ENCODE peak calls at places on chromosomes 7 and 10, in nine cellular contexts. One of them, this sample, is unnamed.
A peak's percentile ranks its signal among the peaks of the same experiment; 100 is the strongest.

GRCh38 chr10:71970331-71970730 is 6.1 kb downstream of the CHST3 start:
- DNase-seq in fibroblast of mammary gland: no peak
- DNase-seq in astrocyte of the spinal cord: peak; percentile 37
- DNase-seq in lower lobe of right lung: peak; percentile 60
- DNase-seq in heart left ventricle: no peak
- DNase-seq in heart right ventricle: no peak
- DNase-seq in kidney epithelial cell: no peak
- DNase-seq in lower leg skin: no peak
- DNase-seq in thoracic aorta: no peak
- DNase-seq in this sample: no peak

GRCh38 chr7:38600746-38601145 is 30.4 kb downstream of the AMPH start:
- DNase-seq in fibroblast of mammary gland: no peak
- DNase-seq in astrocyte of the spinal cord: no peak
- DNase-seq in lower lobe of right lung: no peak
- DNase-seq in heart left ventricle: no peak
- DNase-seq in heart right ventricle: no peak
- DNase-seq in kidney epithelial cell: no peak
- DNase-seq in lower leg skin: no peak
- DNase-seq in thoracic aorta: no peak
- DNase-seq in this sample: no peak

GRCh38 chr10:82394122-82394521 is 519.1 kb downstream of the NRG3 start:
- DNase-seq in fibroblast of mammary gland: no peak
- DNase-seq in astrocyte of the spinal cord: no peak
- DNase-seq in lower lobe of right lung: no peak
- DNase-seq in heart left ventricle: peak; percentile 16
- DNase-seq in heart right ventricle: peak; percentile 13
- DNase-seq in kidney epithelial cell: no peak
- DNase-seq in lower leg skin: no peak
- DNase-seq in thoracic aorta: no peak
- DNase-seq in this sample: no peak

GRCh38 chr7:97009753-97010732 is 4.7 kb downstream of the DLX6 start:
- DNase-seq in fibroblast of mammary gland: no peak
- DNase-seq in astrocyte of the spinal cord: no peak
- DNase-seq in lower lobe of right lung: no peak
- DNase-seq in heart left ventricle: no peak
- DNase-seq in heart right ventricle: no peak
- DNase-seq in kidney epithelial cell: no peak
- DNase-seq in lower leg skin: no peak
- DNase-seq in thoracic aorta: no peak
- DNase-seq in this sample: no peak

GRCh38 chr7:157432541-157432956 is 95.7 kb downstream of the DNAJB6 start:
- DNase-seq in fibroblast of mammary gland: peak; percentile 61
- DNase-seq in astrocyte of the spinal cord: peak; percentile 44
- DNase-seq in lower lobe of right lung: peak; percentile 54
- DNase-seq in heart left ventricle: no peak
- DNase-seq in heart right ventricle: no peak
- DNase-seq in kidney epithelial cell: peak; percentile 38
- DNase-seq in lower leg skin: no peak
- DNase-seq in thoracic aorta: no peak
- DNase-seq in this sample: peak; percentile 20

GRCh38 chr7:151873402-151873965 is 3.4 kb downstream of the PRKAG2 start:
- DNase-seq in fibroblast of mammary gland: no peak
- DNase-seq in astrocyte of the spinal cord: no peak
- DNase-seq in lower lobe of right lung: no peak
- DNase-seq in heart left ventricle: peak; percentile 61
- DNase-seq in heart right ventricle: peak; percentile 57
- DNase-seq in kidney epithelial cell: no peak
- DNase-seq in lower leg skin: no peak
- DNase-seq in thoracic aorta: no peak
- DNase-seq in this sample: no peak

GRCh38 chr10:117074621-117075020 is 63.4 kb downstream of the VAX1 start:
- DNase-seq in fibroblast of mammary gland: no peak
- DNase-seq in astrocyte of the spinal cord: no peak
- DNase-seq in lower lobe of right lung: no peak
- DNase-seq in heart left ventricle: no peak
- DNase-seq in heart right ventricle: no peak
- DNase-seq in kidney epithelial cell: no peak
- DNase-seq in lower leg skin: no peak
- DNase-seq in thoracic aorta: no peak
- DNase-seq in this sample: no peak

GRCh38 chr7:93736970-93737369 is 153.6 kb downstream of the TFPI2 start:
- DNase-seq in fibroblast of mammary gland: no peak
- DNase-seq in astrocyte of the spinal cord: no peak
- DNase-seq in lower lobe of right lung: no peak
- DNase-seq in heart left ventricle: no peak
- DNase-seq in heart right ventricle: no peak
- DNase-seq in kidney epithelial cell: no peak
- DNase-seq in lower leg skin: no peak
- DNase-seq in thoracic aorta: no peak
- DNase-seq in this sample: no peak

GRCh38 chr10:114856544-114857287 is 35.1 kb downstream of the FHIP2A start:
- DNase-seq in fibroblast of mammary gland: peak; percentile 65
- DNase-seq in astrocyte of the spinal cord: peak; percentile 87
- DNase-seq in lower lobe of right lung: no peak
- DNase-seq in heart left ventricle: no peak
- DNase-seq in heart right ventricle: no peak
- DNase-seq in kidney epithelial cell: peak; percentile 58
- DNase-seq in lower leg skin: no peak
- DNase-seq in thoracic aorta: no peak
- DNase-seq in this sample: peak; percentile 64

GRCh38 chr7:47233996-47234395 is 347.9 kb downstream of the TNS3 start:
- DNase-seq in fibroblast of mammary gland: no peak
- DNase-seq in astrocyte of the spinal cord: peak; percentile 62
- DNase-seq in lower lobe of right lung: no peak
- DNase-seq in heart left ventricle: no peak
- DNase-seq in heart right ventricle: no peak
- DNase-seq in kidney epithelial cell: no peak
- DNase-seq in lower leg skin: no peak
- DNase-seq in thoracic aorta: no peak
- DNase-seq in this sample: no peak

GRCh38 chr10:43878386-43878785 is 229.7 kb upstream of the ZNF32 start:
- DNase-seq in fibroblast of mammary gland: no peak
- DNase-seq in astrocyte of the spinal cord: no peak
- DNase-seq in lower lobe of right lung: peak; percentile 44
- DNase-seq in heart left ventricle: peak; percentile 85
- DNase-seq in heart right ventricle: peak; percentile 74
- DNase-seq in kidney epithelial cell: no peak
- DNase-seq in lower leg skin: no peak
- DNase-seq in thoracic aorta: no peak
- DNase-seq in this sample: no peak

GRCh38 chr10:121698902-121699301 is 100.7 kb upstream of the FGFR2 start:
- DNase-seq in fibroblast of mammary gland: no peak
- DNase-seq in astrocyte of the spinal cord: no peak
- DNase-seq in lower lobe of right lung: no peak
- DNase-seq in heart left ventricle: no peak
- DNase-seq in heart right ventricle: no peak
- DNase-seq in kidney epithelial cell: no peak
- DNase-seq in lower leg skin: no peak
- DNase-seq in thoracic aorta: no peak
- DNase-seq in this sample: no peak

GRCh38 chr10:121695731-121696464 is 97.7 kb upstream of the FGFR2 start:
- DNase-seq in fibroblast of mammary gland: no peak
- DNase-seq in astrocyte of the spinal cord: no peak
- DNase-seq in lower lobe of right lung: no peak
- DNase-seq in heart left ventricle: no peak
- DNase-seq in heart right ventricle: no peak
- DNase-seq in kidney epithelial cell: no peak
- DNase-seq in lower leg skin: no peak
- DNase-seq in thoracic aorta: no peak
- DNase-seq in this sample: no peak

GRCh38 chr10:121694966-121695340 is 96.7 kb upstream of the FGFR2 start:
- DNase-seq in fibroblast of mammary gland: no peak
- DNase-seq in astrocyte of the spinal cord: no peak
- DNase-seq in lower lobe of right lung: no peak
- DNase-seq in heart left ventricle: no peak
- DNase-seq in heart right ventricle: no peak
- DNase-seq in kidney epithelial cell: no peak
- DNase-seq in lower leg skin: peak; percentile 35
- DNase-seq in thoracic aorta: no peak
- DNase-seq in this sample: no peak

GRCh38 chr10:121698336-121698735 is 100.1 kb upstream of the FGFR2 start:
- DNase-seq in fibroblast of mammary gland: no peak
- DNase-seq in astrocyte of the spinal cord: no peak
- DNase-seq in lower lobe of right lung: no peak
- DNase-seq in heart left ventricle: no peak
- DNase-seq in heart right ventricle: no peak
- DNase-seq in kidney epithelial cell: no peak
- DNase-seq in lower leg skin: no peak
- DNase-seq in thoracic aorta: no peak
- DNase-seq in this sample: no peak

DNA sequence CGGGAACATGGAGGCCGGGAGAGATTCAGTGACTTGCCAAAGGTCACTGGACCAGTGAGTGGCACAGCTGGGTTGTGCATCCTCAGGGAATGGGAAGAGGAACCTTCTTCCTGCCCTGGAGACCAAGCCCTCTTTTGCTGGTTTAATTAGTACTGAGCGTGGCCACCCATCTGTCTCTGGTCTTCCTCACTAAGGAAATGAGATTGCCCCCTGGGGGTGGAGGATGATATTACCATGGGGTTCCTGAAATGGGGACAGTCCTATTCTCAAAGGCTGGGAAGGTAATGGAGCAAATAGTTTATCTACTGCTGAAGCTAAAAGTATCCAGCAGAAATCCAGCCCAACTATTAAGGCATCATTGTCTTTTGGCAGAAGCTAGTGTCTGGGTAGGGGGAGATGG is 98.6 kb upstream of the FGFR2 start:
- DNase-seq in fibroblast of mammary gland: peak; percentile 3
- DNase-seq in astrocyte of the spinal cord: no peak
- DNase-seq in lower lobe of right lung: no peak
- DNase-seq in heart left ventricle: no peak
- DNase-seq in heart right ventricle: no peak
- DNase-seq in kidney epithelial cell: no peak
- DNase-seq in lower leg skin: no peak
- DNase-seq in thoracic aorta: no peak
- DNase-seq in this sample: no peak
- TF ChIP-seq CTCF in fibroblast of mammary gland: peak; percentile 24
- TF ChIP-seq CTCF in astrocyte of the spinal cord: peak; percentile 38
- TF ChIP-seq CTCF in lower lobe of right lung: peak; percentile 40
- TF ChIP-seq CTCF in heart left ventricle: no peak
- TF ChIP-seq CTCF in heart right ventricle: no peak
- TF ChIP-seq CTCF in kidney epithelial cell: peak; percentile 26
- TF ChIP-seq CTCF in lower leg skin: no peak
- TF ChIP-seq CTCF in thoracic aorta: peak; percentile 37
- TF ChIP-seq CTCF in this sample: peak; percentile 33

GRCh38 chr7:150737265-150738055 is at the start of gene GIMAP5:
- DNase-seq in fibroblast of mammary gland: no peak
- DNase-seq in astrocyte of the spinal cord: no peak
- DNase-seq in lower lobe of right lung: no peak
- DNase-seq in heart left ventricle: peak; percentile 55
- DNase-seq in heart right ventricle: no peak
- DNase-seq in kidney epithelial cell: no peak
- DNase-seq in lower leg skin: no peak
- DNase-seq in thoracic aorta: no peak
- DNase-seq in this sample: no peak

GRCh38 chr7:150740053-150740452 is 2.8 kb downstream of the GIMAP5 start:
- DNase-seq in fibroblast of mammary gland: peak; percentile 16
- DNase-seq in astrocyte of the spinal cord: no peak
- DNase-seq in lower lobe of right lung: no peak
- DNase-seq in heart left ventricle: no peak
- DNase-seq in heart right ventricle: no peak
- DNase-seq in kidney epithelial cell: no peak
- DNase-seq in lower leg skin: no peak
- DNase-seq in thoracic aorta: no peak
- DNase-seq in this sample: no peak

GRCh38 chr7:150736864-150737263 is 354 bp upstream of the GIMAP5 start:
- DNase-seq in fibroblast of mammary gland: no peak
- DNase-seq in astrocyte of the spinal cord: no peak
- DNase-seq in lower lobe of right lung: no peak
- DNase-seq in heart left ventricle: no peak
- DNase-seq in heart right ventricle: no peak
- DNase-seq in kidney epithelial cell: no peak
- DNase-seq in lower leg skin: no peak
- DNase-seq in thoracic aorta: no peak
- DNase-seq in this sample: no peak

GRCh38 chr7:150739045-150739432 is 1.8 kb downstream of the GIMAP5 start:
- DNase-seq in fibroblast of mammary gland: peak; percentile 16
- DNase-seq in astrocyte of the spinal cord: no peak
- DNase-seq in lower lobe of right lung: no peak
- DNase-seq in heart left ventricle: no peak
- DNase-seq in heart right ventricle: no peak
- DNase-seq in kidney epithelial cell: no peak
- DNase-seq in lower leg skin: no peak
- DNase-seq in thoracic aorta: no peak
- DNase-seq in this sample: no peak

GRCh38 chr7:150738092-150739044 is 1.1 kb downstream of the GIMAP5 start:
- DNase-seq in fibroblast of mammary gland: peak; percentile 39
- DNase-seq in astrocyte of the spinal cord: no peak
- DNase-seq in lower lobe of right lung: no peak
- DNase-seq in heart left ventricle: no peak
- DNase-seq in heart right ventricle: no peak
- DNase-seq in kidney epithelial cell: no peak
- DNase-seq in lower leg skin: no peak
- DNase-seq in thoracic aorta: no peak
- DNase-seq in this sample: no peak
- H3K4me3 ChIP-seq in fibroblast of mammary gland: no peak overlapping the region
- H3K4me3 ChIP-seq in astrocyte of the spinal cord: no peak overlapping the region
- H3K4me3 ChIP-seq in lower lobe of right lung: peak overlapping the region; percentile 68
- H3K4me3 ChIP-seq in heart left ventricle: peak overlapping the region; percentile 70
- H3K4me3 ChIP-seq in heart right ventricle: peak overlapping the region; percentile 51
- H3K4me3 ChIP-seq in kidney epithelial cell: no peak overlapping the region
- H3K4me3 ChIP-seq in lower leg skin: peak overlapping the region; percentile 10
- H3K4me3 ChIP-seq in thoracic aorta: peak overlapping the region; percentile 69
- H3K4me3 ChIP-seq in this sample: no peak overlapping the region

GRCh38 chr10:120221873-120222485 is 235.0 kb upstream of the PLPP4 start:
- DNase-seq in fibroblast of mammary gland: peak; percentile 18
- DNase-seq in astrocyte of the spinal cord: peak; percentile 50
- DNase-seq in lower lobe of right lung: no peak
- DNase-seq in heart left ventricle: no peak
- DNase-seq in heart right ventricle: no peak
- DNase-seq in kidney epithelial cell: peak; percentile 18
- DNase-seq in lower leg skin: no peak
- DNase-seq in thoracic aorta: no peak
- DNase-seq in this sample: peak; percentile 2
- TF ChIP-seq CTCF in fibroblast of mammary gland: peak; percentile 39
- TF ChIP-seq CTCF in astrocyte of the spinal cord: peak; percentile 65
- TF ChIP-seq CTCF in lower lobe of right lung: peak; percentile 37
- TF ChIP-seq CTCF in heart left ventricle: no peak
- TF ChIP-seq CTCF in heart right ventricle: no peak
- TF ChIP-seq CTCF in kidney epithelial cell: peak; percentile 65
- TF ChIP-seq CTCF in lower leg skin: no peak
- TF ChIP-seq CTCF in thoracic aorta: no peak
- TF ChIP-seq CTCF in this sample: peak; percentile 65

DNA sequence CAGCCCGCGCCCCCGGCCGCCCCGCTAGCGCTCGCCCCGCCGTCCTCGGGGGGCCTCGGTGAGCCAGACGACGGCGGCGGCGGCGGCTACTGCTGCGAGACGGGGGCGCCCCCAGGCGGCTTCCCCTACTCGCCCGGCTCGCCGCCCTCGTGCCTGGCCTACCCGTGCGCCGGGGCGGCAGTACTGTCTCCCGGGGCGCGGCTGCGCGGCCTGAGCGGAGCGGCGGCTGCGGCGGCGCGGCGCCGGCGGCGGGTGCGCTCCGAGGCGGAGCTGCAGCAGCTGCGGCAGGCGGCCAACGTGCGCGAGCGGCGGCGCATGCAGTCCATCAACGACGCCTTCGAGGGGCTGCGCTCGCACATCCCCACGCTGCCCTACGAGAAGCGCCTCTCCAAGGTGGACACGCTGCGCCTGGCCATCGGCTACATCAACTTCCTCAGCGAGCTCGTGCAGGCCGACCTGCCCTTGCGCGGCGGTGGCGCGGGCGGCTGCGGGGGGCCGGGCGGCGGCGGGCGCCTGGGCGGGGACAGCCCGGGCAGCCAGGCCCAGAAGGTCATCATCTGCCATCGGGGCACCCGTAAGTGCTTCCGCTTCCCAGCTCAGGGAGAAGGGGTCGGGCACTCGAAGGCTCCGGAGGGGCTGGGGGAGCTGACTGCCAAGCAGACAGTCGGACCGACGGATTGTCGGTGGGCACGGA is 776 bp downstream of the PTF1A start:
- DNase-seq in fibroblast of mammary gland: no peak
- DNase-seq in astrocyte of the spinal cord: no peak
- DNase-seq in lower lobe of right lung: no peak
- DNase-seq in heart left ventricle: no peak
- DNase-seq in heart right ventricle: no peak
- DNase-seq in kidney epithelial cell: no peak
- DNase-seq in lower leg skin: no peak
- DNase-seq in thoracic aorta: no peak
- DNase-seq in this sample: no peak
- H3K4me3 ChIP-seq in fibroblast of mammary gland: no peak overlapping the region
- H3K4me3 ChIP-seq in astrocyte of the spinal cord: no peak overlapping the region
- H3K4me3 ChIP-seq in lower lobe of right lung: no peak overlapping the region
- H3K4me3 ChIP-seq in heart left ventricle: no peak overlapping the region
- H3K4me3 ChIP-seq in heart right ventricle: no peak overlapping the region
- H3K4me3 ChIP-seq in kidney epithelial cell: no peak overlapping the region
- H3K4me3 ChIP-seq in lower leg skin: no peak overlapping the region
- H3K4me3 ChIP-seq in thoracic aorta: no peak overlapping the region
- H3K4me3 ChIP-seq in this sample: no peak overlapping the region